ENCODE peak calls at places on chromosomes 3 and 15, in four cellular contexts. T, G, Y and I are unnamed samples.

GRCh38 chr3:113736548-113737089 is 9.4 kb downstream of the NAA50 start:
- DNase-seq in T (no peak), G (peak; percentile 44), Y (no peak), I (no peak)

GRCh38 chr15:37112171-37112570 is 11.8 kb upstream of the MEIS2 start:
- DNase-seq in T (no peak), G (no peak), Y (no peak), I (no peak)

GRCh38 chr15:39301589-39301999 is 279.3 kb upstream of the THBS1 start:
- DNase-seq in T (no peak), G (no peak), Y (no peak), I (no peak)

GRCh38 chr3:85007195-85008094 is 48.7 kb downstream of the CADM2 start:
- DNase-seq in T (no peak), G (no peak), Y (no peak), I (peak; percentile 7)

GRCh38 chr15:25342629-25343028 is 96.2 kb downstream of the UBE3A start:
- DNase-seq in T (no peak), G (no peak), Y (no peak), I (no peak)

GRCh38 chr15:64934023-64934422 is 22.3 kb downstream of the ANKDD1A start:
- DNase-seq in T (no peak), G (no peak), Y (no peak), I (no peak)

GRCh38 chr3:193704431-193704830 is 111.4 kb downstream of the OPA1 start:
- DNase-seq in T (peak; percentile 16), G (no peak), Y (no peak), I (no peak)

GRCh38 chr3:147812186-147812911 is 403.2 kb downstream of the ZIC1 start:
- DNase-seq in T (no peak), G (no peak), Y (no peak), I (no peak)

GRCh38 chr3:48412375-48413001 is 17.4 kb downstream of the PLXNB1 start:
- DNase-seq in T (no peak), G (no peak), Y (no peak), I (no peak)

GRCh38 chr3:126394179-126394976 is at the start of gene CFAP100:
- DNase-seq in T (no peak), G (no peak), Y (no peak), I (no peak)

GRCh38 chr3:171833775-171834460 is 9.2 kb upstream of the TMEM212 start:
- DNase-seq in T (no peak), G (no peak), Y (no peak), I (no peak)

GRCh38 chr3:113783980-113784379 is 37.1 kb downstream of the ATP6V1A start:
- DNase-seq in T (no peak), G (no peak), Y (no peak), I (no peak)

GRCh38 chr15:62344806-62345539 is 179.9 kb upstream of the C2CD4B start:
- DNase-seq in T (peak; percentile 62), G (peak; percentile 56), Y (peak; percentile 39), I (peak; percentile 49)

GRCh38 chr15:44489464-44489863 is 47.5 kb upstream of the EIF3J start:
- DNase-seq in T (no peak), G (no peak), Y (no peak), I (no peak)

GRCh38 chr3:123780656-123781055 is 103.5 kb downstream of the MYLK start:
- DNase-seq in T (no peak), G (no peak), Y (no peak), I (no peak)

GRCh38 chr15:74725241-74725774 is at the start of gene CYP1A1:
- DNase-seq in T (peak; percentile 35), G (no peak), Y (no peak), I (no peak)

GRCh38 chr3:102336130-102336529 is 98.7 kb upstream of the ZPLD1 start:
- DNase-seq in T (no peak), G (no peak), Y (no peak), I (no peak)

GRCh38 chr3:167814441-167814951 is 79.0 kb downstream of the SERPINI1 start:
- DNase-seq in T (no peak), G (no peak), Y (no peak), I (no peak)

GRCh38 chr3:5021571-5022092 is 42.4 kb downstream of the BHLHE40 start:
- DNase-seq in T (no peak), G (no peak), Y (no peak), I (no peak)

GRCh38 chr15:51170882-51171577 is 76.3 kb upstream of the TNFAIP8L3 start:
- DNase-seq in T (no peak), G (no peak), Y (no peak), I (no peak)

GRCh38 chr3:133578548-133579191 is 5.2 kb downstream of the CDV3 start:
- DNase-seq in T (peak; percentile 32), G (no peak), Y (no peak), I (peak; percentile 6)

GRCh38 chr15:32885711-32886110 is 167.9 kb downstream of the GREM1 start:
- DNase-seq in T (no peak), G (no peak), Y (no peak), I (no peak)

GRCh38 chr3:40237159-40237558 is 72.3 kb upstream of the EIF1B start:
- DNase-seq in T (no peak), G (no peak), Y (no peak), I (no peak)

GRCh38 chr15:66483131-66483566 is 14.4 kb downstream of the SNAPC5 start:
- DNase-seq in T (no peak), G (no peak), Y (no peak), I (peak; percentile 72)

GRCh38 chr3:143763568-143764162 is 84.6 kb downstream of the SLC9A9 start:
- DNase-seq in T (no peak), G (no peak), Y (no peak), I (no peak)

DNA sequence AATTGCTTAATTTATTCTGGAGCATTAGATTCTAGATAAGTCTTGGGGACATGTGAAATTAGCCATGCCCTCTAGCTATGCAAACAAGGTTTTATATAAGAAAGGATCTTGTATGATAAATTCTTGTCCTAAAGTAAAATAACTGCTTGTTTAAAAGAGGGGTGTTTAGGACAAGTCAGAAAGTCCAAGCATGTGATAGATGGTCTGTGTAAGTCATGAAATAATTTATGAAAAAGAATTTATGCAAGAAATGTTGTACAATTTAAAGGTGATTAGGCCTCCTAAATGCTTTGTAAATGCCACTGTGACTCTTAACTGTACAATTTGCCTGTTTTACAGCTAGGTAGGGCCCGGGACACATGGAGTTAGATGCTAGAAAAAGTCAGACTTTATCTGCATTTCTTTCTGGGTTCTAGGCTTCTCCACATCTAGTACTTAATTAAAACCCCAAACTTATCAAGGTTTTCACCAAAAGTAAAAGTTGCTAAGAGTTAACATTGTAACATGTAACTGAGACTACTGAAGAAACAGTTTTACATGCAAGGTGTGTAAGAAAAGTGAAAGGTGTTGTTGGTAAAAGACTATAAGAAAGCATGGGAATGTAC is 13.2 kb downstream of the LINS1 start:
- DNase-seq in T (no peak), G (no peak), Y (no peak), I (no peak)
- TF ChIP-seq SPI1 in T (no peak), G (no peak), Y (no peak), I (no peak)

DNA sequence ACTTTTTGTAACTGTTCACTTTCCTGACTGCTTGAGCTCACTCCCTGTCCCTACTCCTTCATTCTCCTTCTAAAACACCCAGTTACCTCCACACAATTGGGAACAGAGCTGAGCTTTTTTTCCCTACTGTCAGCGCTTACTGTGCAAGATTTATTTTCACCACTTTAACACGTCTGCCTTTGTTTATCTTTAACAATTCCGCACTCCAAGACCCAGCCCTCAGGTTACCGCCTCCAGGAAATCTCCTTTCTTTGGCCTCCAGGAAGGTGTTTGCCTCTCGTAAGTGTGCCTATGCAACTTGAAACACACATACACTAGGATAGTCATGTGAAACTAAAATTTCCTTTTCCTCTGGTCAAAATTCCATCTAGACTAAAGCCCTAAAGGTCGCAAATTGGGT is 271.9 kb upstream of the TPRG1 start:
- DNase-seq in T (no peak), G (no peak), Y (no peak), I (no peak)
- TF ChIP-seq SPI1 in T (no peak), G (no peak), Y (no peak), I (no peak)

GRCh38 chr15:63554337-63554927 is 42.8 kb upstream of the FBXL22 start:
- DNase-seq in T (no peak), G (no peak), Y (no peak), I (no peak)

GRCh38 chr15:63555520-63555919 is 41.7 kb upstream of the FBXL22 start:
- DNase-seq in T (no peak), G (no peak), Y (no peak), I (no peak)

GRCh38 chr15:63551400-63551799 is 45.8 kb upstream of the FBXL22 start:
- DNase-seq in T (no peak), G (no peak), Y (no peak), I (no peak)

GRCh38 chr15:63556246-63556645 is 40.9 kb upstream of the FBXL22 start:
- DNase-seq in T (no peak), G (no peak), Y (no peak), I (no peak)

GRCh38 chr15:63553388-63553791 is 43.8 kb upstream of the FBXL22 start:
- DNase-seq in T (no peak), G (no peak), Y (no peak), I (no peak)
- TF ChIP-seq SPI1 in T (no peak), G (no peak), Y (no peak), I (no peak)

GRCh38 chr15:69531302-69532027 is 78.8 kb downstream of the RPLP1 start:
- DNase-seq in T (no peak), G (no peak), Y (no peak), I (no peak)
- TF ChIP-seq SPI1 in T (no peak), G (no peak), Y (no peak), I (no peak)

DNA sequence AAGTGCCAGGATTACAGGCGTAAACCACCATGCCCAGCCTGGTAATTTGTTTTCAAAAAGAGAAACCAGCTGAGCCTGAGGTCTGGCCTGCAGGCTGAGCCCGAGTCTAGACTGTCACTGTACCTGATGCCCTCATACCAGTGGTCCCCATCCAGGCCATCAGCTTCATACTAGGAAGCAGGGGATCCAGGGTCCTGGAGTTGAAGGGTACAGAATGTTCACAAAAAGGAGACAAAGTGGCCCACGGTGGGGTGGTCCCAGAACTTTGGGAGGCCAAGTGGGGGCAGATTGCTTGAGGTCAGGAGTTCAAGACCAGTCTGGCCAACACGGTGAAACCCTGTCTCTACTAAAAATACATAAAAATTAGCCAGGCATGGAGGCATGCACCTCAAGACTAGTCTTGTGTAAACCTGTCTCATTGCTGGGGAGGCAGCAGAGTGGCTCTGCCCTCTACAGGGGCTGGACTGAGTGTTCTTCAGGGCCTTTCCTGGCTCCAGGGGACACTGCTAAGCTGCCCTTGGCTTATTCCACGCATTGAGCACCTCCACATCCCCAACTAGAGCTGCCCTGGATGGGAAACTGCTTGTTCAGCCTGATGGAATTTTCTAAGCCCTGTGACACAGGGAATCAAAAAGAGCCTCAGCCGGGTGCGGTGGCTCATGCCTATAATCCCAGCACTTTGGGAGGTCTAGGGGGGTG is 7.9 kb upstream of the HHATL start:
- DNase-seq in T (no peak), G (no peak), Y (no peak), I (no peak)
- TF ChIP-seq SPI1 in T (no peak), G (no peak), Y (no peak), I (no peak)

GRCh38 chr3:53711387-53711786 is 134.8 kb downstream of the CHDH start:
- DNase-seq in T (no peak), G (no peak), Y (no peak), I (no peak)
- TF ChIP-seq SPI1 in T (no peak), G (no peak), Y (no peak), I (no peak)

DNA sequence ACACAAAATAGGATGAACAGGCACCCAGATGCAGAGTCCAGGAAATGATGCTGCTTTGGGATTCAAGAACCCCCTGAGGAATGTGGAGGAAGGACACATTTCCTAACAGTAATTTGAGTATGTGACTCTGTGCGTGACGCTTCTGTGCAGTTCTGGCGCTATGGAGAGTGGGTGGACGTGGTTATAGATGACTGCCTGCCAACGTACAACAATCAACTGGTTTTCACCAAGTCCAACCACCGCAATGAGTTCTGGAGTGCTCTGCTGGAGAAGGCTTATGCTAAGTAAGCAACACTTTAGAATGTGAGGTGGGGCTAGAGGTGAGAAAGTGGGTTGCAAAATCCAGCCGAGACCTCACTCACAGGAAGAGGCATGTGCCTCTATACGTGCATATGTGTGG is 28.3 kb downstream of the CAPN3 start:
- DNase-seq in T (no peak), G (no peak), Y (no peak), I (no peak)
- TF ChIP-seq SPI1 in T (no peak), G (no peak), Y (no peak), I (no peak)